ENCODE peak calls at places on chromosomes 13 and 19, in nine cellular contexts. K is RWPE2; G is endothelial cell; B is lower leg skin; D is kidney epithelial cell; N is nephron progenitor cell; Q is prostate gland; Z is PC-3; Y is CD4-positive, alpha-beta T cell. T is an unnamed sample.

GRCh38 chr13:51793570-51794273 is 10.2 kb downstream of the DHRS12 start:
- DNase-seq in G (no peak), Q (no peak), K (no peak), B (no peak), Z (peak), N (no peak), D (no peak), Y (no peak), T (no peak)

GRCh38 chr13:41568990-41569387 is 111.6 kb downstream of the RGCC start:
- DNase-seq in Y (no peak), G (no peak), Z (no peak), N (no peak), Q (peak), B (no peak), K (no peak), D (no peak), T (no peak)

GRCh38 chr13:20570540-20570939 is 3.6 kb downstream of the IFT88 start:
- DNase-seq in Q (no peak), G (no peak), Y (no peak), B (no peak), Z (no peak), N (no peak), D (no peak), K (no peak), T (no peak)

GRCh38 chr13:113219311-113219940 is 10.0 kb downstream of the CUL4A start:
- DNase-seq in Y (no peak), Q (no peak), G (no peak), K (no peak), D (no peak), B (no peak), Z (no peak), N (no peak), T (no peak)

GRCh38 chr19:9308091-9308490 is 1.5 kb downstream of the ZNF699 start:
- DNase-seq in Q (no peak), Y (no peak), B (no peak), K (no peak), N (no peak), D (no peak), G (no peak), Z (peak), T (no peak)

GRCh38 chr13:70960841-70961443 is 852.7 kb upstream of the KLHL1 start:
- DNase-seq in D (peak), K (no peak), Y (no peak), B (no peak), G (peak), Z (peak), N (no peak), Q (no peak), T (no peak)

GRCh38 chr19:14005381-14006084 is 587 bp downstream of the RFX1 start:
- DNase-seq in Q (peak), B (peak), G (peak), Z (peak), D (no peak), N (peak), Y (peak), K (peak), T (peak)

GRCh38 chr13:48138270-48138669 is 43.4 kb upstream of the MED4 start:
- DNase-seq in N (no peak), Y (no peak), B (no peak), D (no peak), G (no peak), Q (no peak), Z (no peak), K (no peak), T (no peak)

GRCh38 chr19:9943744-9944143 is 7.4 kb upstream of the OLFM2 start:
- DNase-seq in Y (no peak), K (no peak), N (no peak), G (no peak), D (no peak), B (no peak), Z (no peak), Q (no peak), T (no peak)

GRCh38 chr13:43963726-43964125 is 84.0 kb downstream of the LACC1 start:
- DNase-seq in Y (no peak), Q (no peak), N (no peak), K (no peak), B (no peak), G (no peak), D (no peak), Z (peak), T (no peak)

GRCh38 chr19:29491491-29491890 is 34.3 kb upstream of the VSTM2B start:
- DNase-seq in B (no peak), K (no peak), D (no peak), Z (no peak), Q (no peak), N (no peak), G (no peak), Y (no peak), T (no peak)

GRCh38 chr13:100365678-100366077 is 222.9 kb downstream of the GGACT start:
- DNase-seq in Y (no peak), D (no peak), G (no peak), Z (no peak), K (no peak), N (no peak), B (no peak), Q (no peak), T (no peak)

GRCh38 chr19:7911509-7912143 is 3.0 kb upstream of the TGFBR3L start:
- DNase-seq in D (no peak), Y (no peak), Q (no peak), Z (no peak), N (no peak), G (no peak), K (no peak), B (no peak), T (peak)

GRCh38 chr19:46081928-46082727 is 41.3 kb upstream of the IGFL4 start:
- DNase-seq in G (peak), Z (peak), K (no peak), D (no peak), Q (peak), B (no peak), Y (no peak), N (peak), T (no peak)

GRCh38 chr13:39148513-39148961 is 110.3 kb downstream of the NHLRC3 start:
- DNase-seq in D (peak), N (no peak), Q (no peak), G (no peak), B (no peak), Y (no peak), K (no peak), Z (no peak), T (no peak)

GRCh38 chr19:623974-624373 is 9.4 kb downstream of the POLRMT start:
- DNase-seq in B (no peak), N (no peak), G (no peak), Y (no peak), K (no peak), Q (no peak), Z (no peak), D (peak), T (no peak)

GRCh38 chr19:624433-625109 is 8.8 kb downstream of the POLRMT start:
- DNase-seq in Z (no peak), Q (no peak), G (no peak), B (no peak), N (no peak), D (no peak), Y (no peak), K (no peak), T (no peak)

GRCh38 chr19:625257-625656 is 8.1 kb downstream of the POLRMT start:
- DNase-seq in K (no peak), Z (no peak), N (no peak), B (no peak), G (no peak), Q (no peak), D (no peak), Y (no peak), T (no peak)

GRCh38 chr19:629961-630714 is 3.2 kb downstream of the POLRMT start:
- DNase-seq in Y (no peak), D (no peak), G (no peak), Q (no peak), Z (no peak), N (no peak), K (no peak), B (no peak), T (no peak)

GRCh38 chr19:628168-628567 is 5.2 kb downstream of the POLRMT start:
- DNase-seq in D (no peak), K (no peak), N (peak), Z (no peak), B (no peak), Q (no peak), Y (no peak), G (no peak), T (peak)
- TF ChIP-seq CTCF in D (peak), K (peak), N (no peak), Z (peak), B (no peak), Q (no peak), Y (no peak), G (peak), T (peak)

GRCh38 chr19:16376649-16377048 is 52.0 kb downstream of the KLF2 start:
- DNase-seq in Z (peak), K (no peak), Q (no peak), B (no peak), G (peak), D (no peak), N (peak), Y (no peak), T (peak)
- TF ChIP-seq CTCF in Z (peak), K (peak), Q (no peak), B (no peak), G (peak), D (peak), N (peak), Y (peak), T (peak)

GRCh38 chr19:387777-388176 is 21.2 kb downstream of the C2CD4C start:
- DNase-seq in Y (no peak), N (no peak), Q (no peak), B (no peak), D (no peak), G (no peak), Z (no peak), K (no peak), T (no peak)

GRCh38 chr19:383040-383439 is 25.9 kb downstream of the C2CD4C start:
- DNase-seq in D (no peak), N (no peak), B (peak), Y (no peak), Z (no peak), Q (no peak), K (no peak), G (no peak), T (no peak)

GRCh38 chr19:379796-380195 is 29.2 kb downstream of the C2CD4C start:
- DNase-seq in D (no peak), N (no peak), K (no peak), Q (no peak), G (no peak), Y (no peak), B (peak), Z (no peak), T (no peak)

GRCh38 chr19:384801-385169 is 24.2 kb downstream of the C2CD4C start:
- DNase-seq in Q (no peak), B (peak), K (no peak), Z (no peak), G (no peak), N (no peak), Y (no peak), D (no peak), T (no peak)

GRCh38 chr19:383922-384800 is 24.8 kb downstream of the C2CD4C start:
- DNase-seq in Z (no peak), N (peak), Q (no peak), K (no peak), D (no peak), Y (no peak), B (peak), G (peak), T (peak)
- TF ChIP-seq CTCF in Z (no peak), N (peak), Q (peak), K (no peak), D (peak), Y (no peak), B (no peak), G (peak), T (peak)

GRCh38 chr19:3057275-3057714 is 5.0 kb downstream of the TLE5 start:
- DNase-seq in Q (peak), B (peak), K (no peak), G (no peak), N (peak), Y (no peak), D (no peak), Z (peak), T (peak)
- TF ChIP-seq CTCF in Q (peak), B (no peak), K (no peak), G (no peak), N (no peak), Y (no peak), D (no peak), Z (no peak), T (no peak)

GRCh38 chr13:80338781-80339577 is 1.9 kb downstream of the SPRY2 start:
- DNase-seq in Y (no peak), B (peak), K (peak), Q (peak), N (peak), Z (peak), G (peak), D (no peak), T (peak)
- TF ChIP-seq CTCF in Y (no peak), B (no peak), K (peak), Q (no peak), N (no peak), Z (peak), G (no peak), D (no peak), T (no peak)

GRCh38 chr19:35645680-35646511 is 2.2 kb upstream of the COX6B1 start:
- DNase-seq in G (no peak), K (no peak), Q (no peak), Z (no peak), D (no peak), N (no peak), Y (no peak), B (no peak), T (no peak)

GRCh38 chr19:35643255-35644205 is 2.0 kb downstream of the ETV2 start:
- DNase-seq in D (no peak), K (peak), N (peak), Z (peak), G (peak), Y (peak), B (peak), Q (peak), T (peak)

GRCh38 chr19:35644987-35645679 is 3.0 kb upstream of the COX6B1 start:
- DNase-seq in Q (peak), Z (peak), K (peak), N (peak), G (peak), D (no peak), B (peak), Y (peak), T (peak)

GRCh38 chr19:35642798-35643254 is 1.3 kb downstream of the ETV2 start:
- DNase-seq in Y (no peak), D (no peak), K (no peak), B (no peak), Q (no peak), N (no peak), G (peak), Z (no peak), T (no peak)

GRCh38 chr19:35644206-35644986 is 2.9 kb downstream of the ETV2 start:
- DNase-seq in N (peak), Z (peak), Q (peak), D (peak), B (peak), K (peak), Y (peak), G (peak), T (peak)
- TF ChIP-seq CTCF in N (no peak), Z (no peak), Q (no peak), D (no peak), B (no peak), K (no peak), Y (no peak), G (no peak), T (no peak)

DNA sequence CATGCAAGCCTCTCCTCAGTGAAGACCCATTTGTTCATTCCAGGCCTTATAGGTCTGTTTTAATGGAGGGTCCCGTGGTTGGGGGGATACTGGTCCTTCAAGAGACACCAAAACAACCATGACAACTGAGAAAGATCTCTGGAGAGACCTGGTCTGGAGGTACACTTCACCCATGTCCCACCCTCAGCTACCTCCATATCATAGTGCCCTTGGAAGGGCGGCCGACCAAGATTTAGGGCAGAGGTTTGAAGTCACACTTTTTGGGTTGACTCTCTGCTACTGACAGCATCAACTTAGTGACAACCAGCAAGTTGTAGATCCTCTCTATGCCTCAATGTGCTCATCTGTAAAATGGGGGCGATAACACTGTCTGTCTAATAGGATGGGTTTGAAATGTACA is 177.3 kb downstream of the TSHZ3 start:
- DNase-seq in B (peak), Z (no peak), D (no peak), Y (no peak), K (no peak), G (no peak), N (no peak), Q (no peak), T (no peak)
- TF ChIP-seq CTCF in B (no peak), Z (no peak), D (no peak), Y (no peak), K (no peak), G (no peak), N (no peak), Q (no peak), T (no peak)

T was measured in glutamatergic neuron.